ENCODE peak calls at places on chromosomes 7 and 10, in eight cellular contexts. V, R, E, Y, O, N, J and Z are unnamed samples.
A peak's percentile ranks its signal among the peaks of the same experiment; 100 is the strongest.

GRCh38 chr10:22612316-22612715 is 102.1 kb downstream of the PIP4K2A start:
- DNase-seq in N (no peak), E (no peak), Y (no peak), J (no peak), O (no peak), V (no peak), R (no peak), Z (no peak)

GRCh38 chr10:101041252-101041761 is 10.3 kb downstream of the SFXN3 start:
- DNase-seq in Y (peak; percentile 75), R (peak; percentile 88), J (peak; percentile 87), E (peak; percentile 84), O (no peak), N (peak; percentile 65), V (peak; percentile 80), Z (peak; percentile 85)

GRCh38 chr10:69061305-69062161 is 26.4 kb upstream of the SRGN start:
- DNase-seq in V (peak; percentile 66), N (peak; percentile 52), Y (no peak), O (no peak), R (peak; percentile 99), J (peak; percentile 68), E (peak; percentile 81), Z (peak; percentile 75)

GRCh38 chr7:99011706-99012404 is 132.1 kb downstream of the SMURF1 start:
- DNase-seq in O (no peak), Y (no peak), E (no peak), N (no peak), V (no peak), R (no peak), J (no peak), Z (no peak)

GRCh38 chr7:39407139-39407538 is 159.1 kb upstream of the YAE1 start:
- DNase-seq in E (no peak), V (no peak), R (no peak), Y (no peak), N (no peak), O (no peak), J (no peak), Z (no peak)

GRCh38 chr7:85890244-85890811 is 703.5 kb upstream of the SEMA3D start:
- DNase-seq in N (no peak), E (no peak), V (no peak), J (peak; percentile 46), Y (no peak), O (no peak), R (peak; percentile 26), Z (no peak)

GRCh38 chr7:120272896-120273475 is at the start of gene KCND2:
- DNase-seq in Y (no peak), E (no peak), V (no peak), J (no peak), O (no peak), R (no peak), N (no peak), Z (no peak)

GRCh38 chr7:157543276-157543675 is 206.5 kb downstream of the DNAJB6 start:
- DNase-seq in Y (no peak), E (no peak), O (no peak), R (no peak), V (no peak), J (no peak), N (no peak), Z (no peak)

GRCh38 chr7:26348987-26349809 is 57.5 kb downstream of the SNX10 start:
- DNase-seq in N (no peak), R (no peak), E (no peak), Y (no peak), V (no peak), J (no peak), O (no peak), Z (no peak)

GRCh38 chr7:129282865-129283264 is 58.0 kb downstream of the AHCYL2 start:
- DNase-seq in O (no peak), Y (no peak), V (no peak), J (no peak), E (no peak), R (no peak), N (no peak), Z (no peak)

GRCh38 chr10:63819753-63820347 is 298.6 kb downstream of the REEP3 start:
- DNase-seq in E (peak; percentile 38), O (no peak), Y (no peak), R (peak; percentile 69), V (peak; percentile 76), N (peak; percentile 68), J (peak; percentile 39), Z (peak; percentile 75)

GRCh38 chr7:25959168-25959734 is 192.7 kb upstream of the NFE2L3 start:
- DNase-seq in V (no peak), O (no peak), E (no peak), R (no peak), N (no peak), J (no peak), Y (no peak), Z (no peak)

GRCh38 chr7:266851-267840 is 22.8 kb upstream of the FOXL3 start:
- DNase-seq in J (no peak), Y (no peak), E (no peak), V (no peak), N (no peak), O (no peak), R (no peak), Z (peak; percentile 30)